ENCODE peak calls at places on chromosome 13, in seven cellular contexts. E is GM13977, Z is lower lobe of right lung, R is BJ, N is AG04449, M is T-helper 9 cell, P is ELR. W is an unnamed sample.

GRCh38 chr13:113544071-113544891 is 40.3 kb upstream of the TFDP1 start:
- DNase-seq in E (no peak), Z (peak), R (no peak), N (no peak), M (no peak), P (no peak), W (no peak)

GRCh38 chr13:68719815-68720214 is 1387.8 kb upstream of the ATXN8OS start:
- DNase-seq in E (no peak), Z (no peak), R (no peak), N (no peak), M (no peak), P (no peak), W (no peak)

GRCh38 chr13:60331249-60332012 is 65.6 kb upstream of the TDRD3 start:
- DNase-seq in E (no peak), Z (no peak), R (no peak), N (no peak), M (no peak), P (no peak), W (no peak)

GRCh38 chr13:41942462-41943094 is 18.3 kb downstream of the VWA8 start:
- DNase-seq in E (no peak), Z (no peak), R (no peak), N (peak), M (no peak), P (peak), W (peak)

GRCh38 chr13:108915634-108916497 is 286.5 kb downstream of the MYO16 start:
- DNase-seq in E (peak), Z (peak), R (no peak), N (no peak), M (peak), P (peak), W (peak)

GRCh38 chr13:98487016-98487415 is 89.9 kb downstream of the STK24 start:
- DNase-seq in E (no peak), Z (no peak), R (no peak), N (no peak), M (no peak), P (no peak), W (no peak)

GRCh38 chr13:19927117-19927734 is 31.3 kb upstream of the ZMYM2 start:
- DNase-seq in E (peak), Z (no peak), R (peak), N (no peak), M (no peak), P (peak), W (peak)

GRCh38 chr13:71285700-71286099 is 581.3 kb downstream of the DACH1 start:
- DNase-seq in E (no peak), Z (no peak), R (no peak), N (no peak), M (no peak), P (no peak), W (peak)

GRCh38 chr13:79307866-79308298 is 98.2 kb downstream of the RBM26 start:
- DNase-seq in E (no peak), Z (no peak), R (no peak), N (no peak), M (no peak), P (peak), W (peak)